ENCODE peak calls at places on chromosomes 11 and 22, in seven cellular contexts. L, W, S, K, P, B and A are unnamed samples.
A peak's percentile ranks its signal among the peaks of the same experiment; 100 is the strongest.

GRCh38 chr22:45905924-45906865 is 70.8 kb downstream of the WNT7B start:
- DNase-seq in W (no peak), S (peak; percentile 77), L (peak; percentile 72), B (no peak), P (no peak), K (peak; percentile 86), A (no peak)

GRCh38 chr11:2443881-2444300 is 423 bp downstream of the TRPM5 start:
- DNase-seq in B (no peak), K (no peak), W (no peak), L (no peak), S (peak; percentile 31), P (no peak), A (no peak)

GRCh38 chr11:76329983-76330382 is 50.9 kb downstream of the THAP12 start:
- DNase-seq in L (no peak), W (no peak), B (no peak), K (no peak), S (no peak), P (no peak), A (no peak)

GRCh38 chr11:131888230-131888826 is 517.9 kb downstream of the NTM start:
- DNase-seq in B (no peak), S (no peak), P (no peak), K (peak; percentile 96), W (no peak), L (peak; percentile 95), A (no peak)

GRCh38 chr11:3626250-3626960 is 15.4 kb downstream of the ART5 start:
- DNase-seq in K (no peak), S (peak; percentile 75), W (peak; percentile 74), L (no peak), P (no peak), B (no peak), A (no peak)

GRCh38 chr11:112797653-112798293 is 163.4 kb upstream of the NCAM1 start:
- DNase-seq in L (peak; percentile 69), S (no peak), P (no peak), W (no peak), B (no peak), K (peak; percentile 20), A (peak; percentile 68)

GRCh38 chr11:131609317-131609716 is 238.9 kb downstream of the NTM start:
- DNase-seq in P (no peak), L (peak; percentile 57), W (no peak), B (no peak), K (peak; percentile 50), S (no peak), A (no peak)

GRCh38 chr11:61019818-61020405 is 48.4 kb downstream of the CD6 start:
- DNase-seq in K (no peak), P (no peak), S (no peak), B (no peak), W (no peak), L (no peak), A (no peak)

GRCh38 chr11:110069158-110069737 is 23.9 kb upstream of the ZC3H12C start:
- DNase-seq in L (peak; percentile 78), P (no peak), K (peak; percentile 90), S (peak; percentile 77), B (no peak), W (peak; percentile 71), A (no peak)

GRCh38 chr22:25680949-25681348 is 61.0 kb upstream of the MYO18B start:
- DNase-seq in S (no peak), B (no peak), K (no peak), L (no peak), P (no peak), W (no peak), A (no peak)

GRCh38 chr11:17405232-17406005 is 17.0 kb upstream of the KCNJ11 start:
- DNase-seq in K (peak; percentile 63), W (no peak), P (no peak), L (peak; percentile 64), S (peak; percentile 84), B (peak; percentile 47), A (peak; percentile 41)